ENCODE peak calls at places on chromosomes 6 and 20, in six cellular contexts. D is activated CD4-positive, alpha-beta T cell treated with anti-CD3 and anti-CD28 coated beads, Interleukin-2, amount 50 U/mL, for 1 hour; I is mammary epithelial cell; E is NCI-H1694; X is activated naive CD8-positive, alpha-beta T cell treated with anti-CD3 and anti-CD28 coated beads, Interleukin-2, amount 10 ng/mL, durations not matched to agents 7 days and 5 days; M is stimulated activated CD4-positive, alpha-beta T cell treated with anti-CD3 and anti-CD28 coated beads, Interleukin-12 subunit alpha, Interleukin-12 subunit beta, amount 100 ng/mL, for 24 hours. U is an unnamed sample.

GRCh38 chr6:130354322-130354721 is 11.5 kb upstream of the TMEM200A start:
- DNase-seq in D (no peak), I (no peak), E (no peak), X (no peak), M (no peak), U (no peak)

GRCh38 chr6:54981276-54981609 is 134.7 kb downstream of the FAM83B start:
- DNase-seq in D (no peak), I (no peak), E (no peak), X (no peak), M (no peak), U (no peak)

GRCh38 chr6:159852877-159853276 is 37.9 kb upstream of the MAS1 start:
- DNase-seq in D (peak; percentile 10), I (no peak), E (no peak), X (no peak), M (no peak), U (peak; percentile 21)

GRCh38 chr20:14055127-14055742 is 59.9 kb downstream of the MACROD2 start:
- DNase-seq in D (no peak), I (peak; percentile 48), E (peak; percentile 70), X (no peak), M (no peak), U (no peak)

GRCh38 chr20:37189617-37190016 is 10.3 kb upstream of the MROH8 start:
- DNase-seq in D (no peak), I (no peak), E (no peak), X (no peak), M (no peak), U (no peak)

GRCh38 chr20:23245553-23246128 is 105.0 kb upstream of the NXT1 start:
- DNase-seq in D (no peak), I (peak; percentile 13), E (no peak), X (peak; percentile 36), M (peak; percentile 4), U (no peak)

GRCh38 chr6:118350881-118351430 is 197.1 kb upstream of the PLN start:
- DNase-seq in D (no peak), I (no peak), E (no peak), X (no peak), M (no peak), U (no peak)

GRCh38 chr20:58888521-58889333 is 36.2 kb downstream of the GNAS start:
- DNase-seq in D (peak; percentile 81), I (peak; percentile 73), E (peak; percentile 53), X (peak; percentile 83), M (peak; percentile 71), U (peak; percentile 77)

GRCh38 chr6:160992323-160993314 is 1.1 kb downstream of the MAP3K4 start:
- DNase-seq in D (peak; percentile 35), I (peak; percentile 65), E (peak; percentile 40), X (no peak), M (no peak), U (peak; percentile 55)

GRCh38 chr6:3518356-3518841 is 61.5 kb upstream of the SLC22A23 start:
- DNase-seq in D (no peak), I (peak; percentile 94), E (peak; percentile 45), X (no peak), M (no peak), U (no peak)

GRCh38 chr20:61387204-61387958 is 135.3 kb downstream of the CDH4 start:
- DNase-seq in D (no peak), I (peak; percentile 76), E (no peak), X (no peak), M (peak; percentile 9), U (no peak)

GRCh38 chr6:111195656-111196055 is 108.4 kb downstream of the SLC16A10 start:
- DNase-seq in D (no peak), I (no peak), E (no peak), X (no peak), M (no peak), U (no peak)

GRCh38 chr6:118542184-118542952 is 5.7 kb upstream of the PLN start:
- DNase-seq in D (no peak), I (peak; percentile 78), E (no peak), X (no peak), M (no peak), U (no peak)

GRCh38 chr6:53293691-53294090 is 55.1 kb downstream of the ELOVL5 start:
- DNase-seq in D (no peak), I (no peak), E (no peak), X (no peak), M (no peak), U (no peak)

GRCh38 chr6:63640062-63640461 is 4.5 kb downstream of the PHF3 start:
- DNase-seq in D (no peak), I (peak; percentile 84), E (no peak), X (no peak), M (no peak), U (no peak)

GRCh38 chr6:83265384-83265783 is 72.2 kb downstream of the RWDD2A start:
- DNase-seq in D (no peak), I (peak; percentile 72), E (no peak), X (no peak), M (no peak), U (no peak)

GRCh38 chr20:49534314-49534713 is 33.6 kb downstream of the PTGIS start:
- DNase-seq in D (peak; percentile 49), I (peak; percentile 36), E (peak; percentile 87), X (peak; percentile 51), M (peak; percentile 60), U (peak; percentile 49)

U was measured in CD4-positive, CD25-positive, alpha-beta regulatory T cell.